ENCODE peak calls at places on chromosomes 12 and 14, in seven cellular contexts. V, J, W, B, I, X and Z are unnamed samples.

GRCh38 chr12:95834572-95834971 is 24.2 kb upstream of the SNRPF start:
- DNase-seq in V (no peak), J (no peak), W (no peak), B (no peak), I (no peak), X (no peak), Z (no peak)

GRCh38 chr12:32063796-32064195 is 42.9 kb upstream of the BICD1 start:
- DNase-seq in V (no peak), J (no peak), W (no peak), B (no peak), I (no peak), X (no peak), Z (no peak)

GRCh38 chr14:81125536-81125935 is 95.2 kb downstream of the GTF2A1 start:
- DNase-seq in V (no peak), J (no peak), W (no peak), B (peak), I (no peak), X (no peak), Z (no peak)

GRCh38 chr12:120994589-120995337 is 16.4 kb downstream of the HNF1A start:
- DNase-seq in V (no peak), J (no peak), W (no peak), B (no peak), I (no peak), X (no peak), Z (no peak)

GRCh38 chr12:95742586-95742985 is 48.0 kb downstream of the NTN4 start:
- DNase-seq in V (no peak), J (no peak), W (no peak), B (no peak), I (peak), X (no peak), Z (no peak)

GRCh38 chr12:55996715-55997534 is at the start of gene SUOX:
- DNase-seq in V (peak), J (peak), W (peak), B (peak), I (peak), X (peak), Z (peak)

GRCh38 chr12:86261142-86261541 is 5.0 kb upstream of the MGAT4C start:
- DNase-seq in V (no peak), J (no peak), W (no peak), B (no peak), I (no peak), X (no peak), Z (no peak)

GRCh38 chr12:130592641-130593040 is 123.5 kb downstream of the RIMBP2 start:
- DNase-seq in V (no peak), J (no peak), W (no peak), B (no peak), I (no peak), X (no peak), Z (no peak)

GRCh38 chr12:48970702-48971334 is 717 bp downstream of the WNT10B start:
- DNase-seq in V (no peak), J (no peak), W (no peak), B (no peak), I (no peak), X (no peak), Z (peak)

GRCh38 chr14:85579957-85580356 is 50.0 kb downstream of the FLRT2 start:
- DNase-seq in V (peak), J (peak), W (no peak), B (no peak), I (no peak), X (no peak), Z (no peak)

GRCh38 chr12:82714427-82714826 is 27.7 kb downstream of the TMTC2 start:
- DNase-seq in V (no peak), J (no peak), W (no peak), B (no peak), I (no peak), X (no peak), Z (no peak)

GRCh38 chr14:60656755-60657608 is 7.7 kb upstream of the SIX1 start:
- DNase-seq in V (peak), J (peak), W (peak), B (peak), I (no peak), X (no peak), Z (peak)

GRCh38 chr12:91007531-91008290 is 2.9 kb upstream of the EPYC start:
- DNase-seq in V (no peak), J (no peak), W (no peak), B (peak), I (no peak), X (no peak), Z (no peak)

GRCh38 chr12:132557291-132557968 is 53.0 kb downstream of the LRCOL1 start:
- DNase-seq in V (no peak), J (no peak), W (no peak), B (no peak), I (no peak), X (no peak), Z (no peak)

GRCh38 chr12:110647669-110648068 is 33.7 kb downstream of the TCTN1 start:
- DNase-seq in V (no peak), J (no peak), W (no peak), B (no peak), I (no peak), X (no peak), Z (no peak)

GRCh38 chr14:24630872-24631477 is 3.0 kb downstream of the GZMB start:
- DNase-seq in V (peak), J (no peak), W (no peak), B (no peak), I (no peak), X (no peak), Z (peak)

GRCh38 chr14:35827678-35828472 is 1.7 kb downstream of the BRMS1L start:
- DNase-seq in V (no peak), J (peak), W (no peak), B (no peak), I (no peak), X (no peak), Z (no peak)

GRCh38 chr12:63826002-63826585 is 18.4 kb upstream of the SRGAP1 start:
- DNase-seq in V (peak), J (peak), W (no peak), B (no peak), I (no peak), X (no peak), Z (no peak)

GRCh38 chr12:43291516-43291915 is 260.5 kb downstream of the ADAMTS20 start:
- DNase-seq in V (peak), J (no peak), W (no peak), B (no peak), I (no peak), X (no peak), Z (no peak)

GRCh38 chr12:132089407-132089910 is 54.7 kb downstream of the DDX51 start:
- DNase-seq in V (peak), J (no peak), W (no peak), B (no peak), I (no peak), X (no peak), Z (no peak)

GRCh38 chr12:130859128-130859527 is 12.7 kb upstream of the RAN start:
- DNase-seq in V (no peak), J (no peak), W (no peak), B (no peak), I (no peak), X (no peak), Z (no peak)